ENCODE peak calls at places on chromosomes 13 and 19, in four cellular contexts. I, N, K and L are unnamed samples.

GRCh38 chr13:22265563-22265962 is 594.7 kb downstream of the FGF9 start:
- DNase-seq in N (no peak), I (no peak), K (no peak), L (no peak)

GRCh38 chr19:50836543-50837195 is 3.3 kb upstream of the KLK15 start:
- DNase-seq in I (no peak), K (no peak), N (no peak), L (no peak)

GRCh38 chr19:43674630-43674982 is 4.6 kb upstream of the PLAUR start:
- DNase-seq in I (no peak), N (no peak), K (no peak), L (no peak)

GRCh38 chr13:99909836-99910619 is 61.5 kb downstream of the ZIC5 start:
- DNase-seq in K (no peak), N (no peak), I (no peak), L (no peak)

GRCh38 chr13:21742041-21742440 is 71.2 kb downstream of the FGF9 start:
- DNase-seq in N (no peak), I (no peak), K (no peak), L (no peak)

GRCh38 chr19:8259142-8259921 is 48.8 kb downstream of the CD320 start:
- DNase-seq in K (no peak), N (no peak), I (no peak), L (no peak)

GRCh38 chr19:4144666-4145261 is 8.7 kb upstream of the CREB3L3 start:
- DNase-seq in K (no peak), I (no peak), N (peak), L (no peak)

GRCh38 chr13:33543631-33544030 is 258.1 kb upstream of the STARD13 start:
- DNase-seq in I (no peak), N (peak), K (no peak), L (no peak)

GRCh38 chr13:98797456-98797855 is 45.0 kb upstream of the SLC15A1 start:
- DNase-seq in N (no peak), I (no peak), K (no peak), L (no peak)

GRCh38 chr13:99655351-99656091 is 154.2 kb downstream of the TM9SF2 start:
- DNase-seq in K (no peak), N (no peak), I (no peak), L (peak)

GRCh38 chr19:9850235-9850959 is 15.3 kb downstream of the PIN1 start:
- DNase-seq in N (no peak), I (no peak), K (no peak), L (no peak)

GRCh38 chr13:72849571-72849970 is 67.6 kb downstream of the PIBF1 start:
- DNase-seq in I (no peak), N (no peak), K (no peak), L (no peak)

GRCh38 chr19:52961981-52962380 is 700 bp downstream of the ZNF816 start:
- DNase-seq in I (no peak), N (no peak), K (no peak), L (peak)

DNA sequence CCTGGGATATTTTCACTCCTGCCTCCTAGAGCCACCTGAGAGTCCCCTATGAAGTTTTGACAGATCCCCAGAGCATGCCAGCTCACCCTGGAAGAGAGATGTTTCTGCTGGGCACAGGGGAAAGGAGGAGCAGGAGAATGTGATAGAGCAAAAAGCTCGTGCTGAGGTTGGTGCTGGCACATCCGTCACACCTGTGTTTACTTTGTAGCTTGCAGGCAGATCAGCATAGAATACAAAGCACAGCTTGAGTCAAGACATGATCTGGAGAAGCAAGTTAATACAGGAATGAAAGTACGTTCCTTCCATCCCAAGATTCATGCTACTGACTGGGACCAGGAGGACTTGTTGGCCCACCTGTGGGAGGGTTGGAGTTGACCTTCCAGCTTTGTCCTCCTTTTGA is 46.1 kb downstream of the HSPH1 start:
- DNase-seq in K (no peak), I (no peak), N (no peak), L (no peak)
- TF ChIP-seq ATF3 in K (no peak), I (no peak), N (no peak), L (no peak)

GRCh38 chr13:80166352-80166751 is 174.6 kb downstream of the SPRY2 start:
- DNase-seq in K (no peak), N (no peak), I (no peak), L (no peak)
- TF ChIP-seq CREB1 in K (no peak), N (no peak), I (no peak), L (no peak)

GRCh38 chr19:1465191-1466016 is 13.6 kb downstream of the C19orf25 start:
- DNase-seq in K (no peak), N (no peak), I (no peak), L (no peak)
- TF ChIP-seq YY1 in K (no peak), N (no peak), I (peak), L (no peak)

GRCh38 chr13:48096670-48097069 is 1.8 kb upstream of the MED4 start:
- DNase-seq in N (no peak), K (no peak), I (peak), L (peak)
- TF ChIP-seq ATF3 in N (no peak), K (no peak), I (no peak), L (no peak)

DNA sequence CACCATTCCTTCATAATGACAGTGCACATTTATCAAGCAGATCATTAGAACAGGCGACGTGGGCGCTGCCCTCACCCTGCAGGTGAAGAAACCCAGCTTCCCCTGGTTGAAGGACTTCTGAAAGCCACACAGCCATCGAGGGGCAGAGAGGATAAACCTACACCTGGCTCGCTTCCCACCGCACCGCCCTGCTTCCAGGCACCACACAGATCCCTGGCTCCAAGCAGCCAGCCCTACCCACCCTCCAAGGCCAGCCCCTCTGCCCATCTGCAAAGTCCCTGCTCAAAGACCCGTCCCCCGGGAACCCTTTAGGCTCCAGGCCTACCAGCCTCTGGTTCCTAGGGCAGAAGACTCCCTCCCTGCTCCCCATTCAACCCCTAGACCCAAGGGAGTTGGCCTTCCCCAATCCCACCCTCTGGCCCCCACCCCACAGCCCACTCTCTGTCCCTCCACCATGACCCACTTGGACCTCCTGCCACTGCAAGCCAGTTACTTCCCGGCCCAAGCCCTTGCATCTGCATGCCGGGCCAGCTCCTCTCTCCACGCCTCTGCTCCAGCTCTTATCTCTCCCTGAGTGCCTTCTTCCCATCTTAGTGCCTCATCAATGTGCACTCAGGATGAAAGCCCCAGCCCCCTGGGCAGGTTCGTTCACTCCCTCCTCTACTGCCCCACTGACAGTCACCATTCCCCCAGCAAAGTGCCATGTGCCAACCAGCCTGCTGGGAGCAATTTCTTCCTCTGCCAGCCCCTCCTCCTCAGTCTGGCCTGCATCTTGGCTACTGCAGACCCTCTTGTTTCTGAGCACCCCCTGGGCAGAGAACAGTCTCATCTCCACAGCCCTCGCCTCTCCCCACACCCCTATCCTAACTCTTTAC is 28.0 kb downstream of the PEPD start:
- DNase-seq in N (no peak), K (no peak), I (no peak), L (no peak)
- TF ChIP-seq CREB1 in N (no peak), K (no peak), I (no peak), L (no peak)